ENCODE peak calls at places on chromosomes 13 and 19, in four cellular contexts. One of them, this sample, is unnamed.

GRCh38 chr19:2547721-2548120 is 71.8 kb downstream of the GADD45B start:
- DNase-seq in fibroblast of lung: no peak
- DNase-seq in spleen: peak; percentile 72
- DNase-seq in astrocyte: no peak
- DNase-seq in this sample: no peak

GRCh38 chr19:35438527-35438926 is 9.5 kb upstream of the FFAR2 start:
- DNase-seq in astrocyte: no peak
- DNase-seq in fibroblast of lung: no peak
- DNase-seq in spleen: no peak
- DNase-seq in this sample: no peak

GRCh38 chr13:20177049-20177831 is 15.5 kb downstream of the GJB2 start:
- DNase-seq in astrocyte: no peak
- DNase-seq in spleen: no peak
- DNase-seq in fibroblast of lung: no peak
- DNase-seq in this sample: no peak

GRCh38 chr13:106276876-106277275 is 258.6 kb downstream of the EFNB2 start:
- DNase-seq in spleen: no peak
- DNase-seq in fibroblast of lung: no peak
- DNase-seq in astrocyte: peak; percentile 87
- DNase-seq in this sample: no peak

GRCh38 chr19:13803038-13803437 is 7.8 kb downstream of the ZSWIM4 start:
- DNase-seq in fibroblast of lung: no peak
- DNase-seq in astrocyte: no peak
- DNase-seq in spleen: no peak
- DNase-seq in this sample: no peak

GRCh38 chr13:105446197-105446596 is 1089.3 kb downstream of the EFNB2 start:
- DNase-seq in spleen: no peak
- DNase-seq in fibroblast of lung: peak; percentile 52
- DNase-seq in astrocyte: no peak
- DNase-seq in this sample: no peak

GRCh38 chr13:28559636-28560259 is 64.8 kb upstream of the FLT1 start:
- DNase-seq in spleen: no peak
- DNase-seq in fibroblast of lung: no peak
- DNase-seq in astrocyte: no peak
- DNase-seq in this sample: no peak

GRCh38 chr13:39783051-39783450 is 127.6 kb downstream of the COG6 start:
- DNase-seq in fibroblast of lung: peak; percentile 14
- DNase-seq in spleen: no peak
- DNase-seq in astrocyte: no peak
- DNase-seq in this sample: no peak

GRCh38 chr19:48631254-48631653 is 5.9 kb downstream of the DBP start:
- DNase-seq in spleen: no peak
- DNase-seq in fibroblast of lung: no peak
- DNase-seq in astrocyte: no peak
- DNase-seq in this sample: no peak

GRCh38 chr19:7894612-7895309 is 6.5 kb downstream of the LRRC8E start:
- DNase-seq in fibroblast of lung: no peak
- DNase-seq in spleen: no peak
- DNase-seq in astrocyte: no peak
- DNase-seq in this sample: no peak

GRCh38 chr19:38800577-38801347 is 11.8 kb downstream of the LGALS7B start:
- DNase-seq in spleen: no peak
- DNase-seq in astrocyte: no peak
- DNase-seq in fibroblast of lung: no peak
- DNase-seq in this sample: no peak

GRCh38 chr13:74575729-74576125 is 441.5 kb upstream of the KLF12 start:
- DNase-seq in fibroblast of lung: peak; percentile 68
- DNase-seq in spleen: peak; percentile 87
- DNase-seq in astrocyte: peak; percentile 49
- DNase-seq in this sample: peak; percentile 49

GRCh38 chr19:18239303-18239702 is 13.1 kb upstream of the PDE4C start:
- DNase-seq in fibroblast of lung: no peak
- DNase-seq in spleen: no peak
- DNase-seq in astrocyte: no peak
- DNase-seq in this sample: no peak

GRCh38 chr19:6238643-6239281 is 41.0 kb downstream of the MLLT1 start:
- DNase-seq in fibroblast of lung: peak; percentile 64
- DNase-seq in astrocyte: peak; percentile 66
- DNase-seq in spleen: peak; percentile 66
- DNase-seq in this sample: no peak

GRCh38 chr19:15393963-15394362 is 14.4 kb upstream of the AKAP8 start:
- DNase-seq in spleen: no peak
- DNase-seq in fibroblast of lung: peak; percentile 39
- DNase-seq in astrocyte: no peak
- DNase-seq in this sample: no peak

GRCh38 chr19:17579523-17580244 is 24.2 kb downstream of the COLGALT1 start:
- DNase-seq in astrocyte: no peak
- DNase-seq in fibroblast of lung: peak; percentile 57
- DNase-seq in spleen: peak; percentile 85
- DNase-seq in this sample: no peak

GRCh38 chr19:46849610-46850009 is 1.0 kb downstream of the AP2S1 start:
- DNase-seq in fibroblast of lung: no peak
- DNase-seq in astrocyte: no peak
- DNase-seq in spleen: peak; percentile 70
- DNase-seq in this sample: no peak

GRCh38 chr19:31326329-31327028 is 22.8 kb downstream of the TSHZ3 start:
- DNase-seq in fibroblast of lung: peak; percentile 77
- DNase-seq in spleen: no peak
- DNase-seq in astrocyte: no peak
- DNase-seq in this sample: no peak

GRCh38 chr19:33812388-33813330 is 16.0 kb downstream of the KCTD15 start:
- DNase-seq in spleen: peak; percentile 67
- DNase-seq in fibroblast of lung: no peak
- DNase-seq in astrocyte: no peak
- DNase-seq in this sample: no peak

GRCh38 chr19:51501594-51502263 is at the start of gene SIGLEC12:
- DNase-seq in astrocyte: no peak
- DNase-seq in fibroblast of lung: no peak
- DNase-seq in spleen: peak; percentile 89
- DNase-seq in this sample: no peak

GRCh38 chr13:110358381-110358780 is 51.3 kb downstream of the COL4A2 start:
- DNase-seq in fibroblast of lung: no peak
- DNase-seq in astrocyte: no peak
- DNase-seq in spleen: no peak
- DNase-seq in this sample: no peak

GRCh38 chr13:25682221-25682620 is 310.4 kb downstream of the ATP8A2 start:
- DNase-seq in spleen: no peak
- DNase-seq in fibroblast of lung: no peak
- DNase-seq in astrocyte: no peak
- DNase-seq in this sample: no peak

GRCh38 chr13:27036236-27036981 is 135.2 kb downstream of the USP12 start:
- DNase-seq in astrocyte: no peak
- DNase-seq in fibroblast of lung: peak; percentile 47
- DNase-seq in spleen: no peak
- DNase-seq in this sample: no peak

GRCh38 chr13:51552027-51552426 is 32.2 kb upstream of the WDFY2 start:
- DNase-seq in fibroblast of lung: no peak
- DNase-seq in astrocyte: no peak
- DNase-seq in spleen: no peak
- DNase-seq in this sample: no peak

GRCh38 chr13:73090116-73090811 is 31.5 kb downstream of the KLF5 start:
- DNase-seq in spleen: no peak
- DNase-seq in astrocyte: peak; percentile 93
- DNase-seq in fibroblast of lung: peak; percentile 65
- DNase-seq in this sample: no peak

GRCh38 chr13:44296856-44297255 is 76.8 kb upstream of the SERP2 start:
- DNase-seq in spleen: no peak
- DNase-seq in fibroblast of lung: no peak
- DNase-seq in astrocyte: no peak
- DNase-seq in this sample: no peak

GRCh38 chr19:46442808-46443450 is 14.2 kb upstream of the PNMA8C start:
- DNase-seq in spleen: no peak
- DNase-seq in fibroblast of lung: peak; percentile 76
- DNase-seq in astrocyte: peak; percentile 68
- DNase-seq in this sample: no peak

GRCh38 chr19:4523306-4524110 is 5.2 kb upstream of the PLIN4 start:
- DNase-seq in spleen: peak; percentile 88
- DNase-seq in astrocyte: no peak
- DNase-seq in fibroblast of lung: peak; percentile 36
- DNase-seq in this sample: peak; percentile 23

GRCh38 chr19:16371540-16371986 is 46.9 kb downstream of the KLF2 start:
- DNase-seq in fibroblast of lung: no peak
- DNase-seq in spleen: peak; percentile 98
- DNase-seq in astrocyte: no peak
- DNase-seq in this sample: no peak

GRCh38 chr13:109749365-109749764 is 37.0 kb downstream of the IRS2 start:
- DNase-seq in astrocyte: no peak
- DNase-seq in fibroblast of lung: no peak
- DNase-seq in spleen: no peak
- DNase-seq in this sample: no peak

GRCh38 chr13:23922005-23922932 is 25.0 kb upstream of the C1QTNF9B start:
- DNase-seq in astrocyte: peak; percentile 43
- DNase-seq in fibroblast of lung: no peak
- DNase-seq in spleen: no peak
- DNase-seq in this sample: no peak

GRCh38 chr13:109985871-109986270 is 199.5 kb upstream of the IRS2 start:
- DNase-seq in spleen: no peak
- DNase-seq in astrocyte: no peak
- DNase-seq in fibroblast of lung: no peak
- DNase-seq in this sample: no peak

GRCh38 chr13:84358601-84359000 is 476.3 kb upstream of the SLITRK1 start:
- DNase-seq in fibroblast of lung: no peak
- DNase-seq in spleen: no peak
- DNase-seq in astrocyte: no peak
- DNase-seq in this sample: no peak

GRCh38 chr13:82165396-82166174 is 1716.7 kb downstream of the SLITRK1 start:
- DNase-seq in spleen: no peak
- DNase-seq in fibroblast of lung: no peak
- DNase-seq in astrocyte: no peak
- DNase-seq in this sample: no peak

GRCh38 chr19:11256189-11256588 is 6.1 kb downstream of the DOCK6 start:
- DNase-seq in spleen: no peak
- DNase-seq in fibroblast of lung: peak; percentile 57
- DNase-seq in astrocyte: no peak
- DNase-seq in this sample: no peak
- H3K27ac ChIP-seq in spleen: peak overlapping the region; percentile 6
- H3K27ac ChIP-seq in fibroblast of lung: no peak overlapping the region
- H3K27ac ChIP-seq in astrocyte: no peak overlapping the region
- H3K27ac ChIP-seq in this sample: no peak overlapping the region

GRCh38 chr13:91348906-91349435 is 1.5 kb downstream of the MIR17HG start:
- DNase-seq in spleen: peak; percentile 99
- DNase-seq in fibroblast of lung: peak; percentile 87
- DNase-seq in astrocyte: peak; percentile 53
- DNase-seq in this sample: peak; percentile 81
- H3K27ac ChIP-seq in spleen: peak overlapping the region; percentile 98
- H3K27ac ChIP-seq in fibroblast of lung: peak overlapping the region; percentile 9
- H3K27ac ChIP-seq in astrocyte: peak overlapping the region; percentile 74
- H3K27ac ChIP-seq in this sample: no peak overlapping the region

GRCh38 chr19:50203281-50204080 is at the start of gene MYH14:
- DNase-seq in fibroblast of lung: no peak
- DNase-seq in spleen: peak; percentile 47
- DNase-seq in astrocyte: no peak
- DNase-seq in this sample: peak; percentile 96
- H3K27ac ChIP-seq in fibroblast of lung: no peak within 1 kb of the TSS
- H3K27ac ChIP-seq in spleen: no peak within 1 kb of the TSS
- H3K27ac ChIP-seq in astrocyte: no peak within 1 kb of the TSS
- H3K27ac ChIP-seq in this sample: peak within 1 kb of the TSS; percentile 97

GRCh38 chr13:21673592-21674270 is 2.9 kb downstream of the FGF9 start:
- DNase-seq in spleen: peak; percentile 86
- DNase-seq in astrocyte: no peak
- DNase-seq in fibroblast of lung: peak; percentile 31
- DNase-seq in this sample: no peak

GRCh38 chr13:21670883-21671792 is at the start of gene FGF9:
- DNase-seq in astrocyte: peak; percentile 72
- DNase-seq in fibroblast of lung: peak; percentile 78
- DNase-seq in spleen: peak; percentile 95
- DNase-seq in this sample: peak; percentile 35

GRCh38 chr13:21672811-21673591 is 2.1 kb downstream of the FGF9 start:
- DNase-seq in spleen: no peak
- DNase-seq in fibroblast of lung: no peak
- DNase-seq in astrocyte: no peak
- DNase-seq in this sample: no peak

GRCh38 chr13:21670006-21670882 is 629 bp upstream of the FGF9 start:
- DNase-seq in fibroblast of lung: peak; percentile 61
- DNase-seq in spleen: peak; percentile 90
- DNase-seq in astrocyte: peak; percentile 46
- DNase-seq in this sample: no peak

DNA sequence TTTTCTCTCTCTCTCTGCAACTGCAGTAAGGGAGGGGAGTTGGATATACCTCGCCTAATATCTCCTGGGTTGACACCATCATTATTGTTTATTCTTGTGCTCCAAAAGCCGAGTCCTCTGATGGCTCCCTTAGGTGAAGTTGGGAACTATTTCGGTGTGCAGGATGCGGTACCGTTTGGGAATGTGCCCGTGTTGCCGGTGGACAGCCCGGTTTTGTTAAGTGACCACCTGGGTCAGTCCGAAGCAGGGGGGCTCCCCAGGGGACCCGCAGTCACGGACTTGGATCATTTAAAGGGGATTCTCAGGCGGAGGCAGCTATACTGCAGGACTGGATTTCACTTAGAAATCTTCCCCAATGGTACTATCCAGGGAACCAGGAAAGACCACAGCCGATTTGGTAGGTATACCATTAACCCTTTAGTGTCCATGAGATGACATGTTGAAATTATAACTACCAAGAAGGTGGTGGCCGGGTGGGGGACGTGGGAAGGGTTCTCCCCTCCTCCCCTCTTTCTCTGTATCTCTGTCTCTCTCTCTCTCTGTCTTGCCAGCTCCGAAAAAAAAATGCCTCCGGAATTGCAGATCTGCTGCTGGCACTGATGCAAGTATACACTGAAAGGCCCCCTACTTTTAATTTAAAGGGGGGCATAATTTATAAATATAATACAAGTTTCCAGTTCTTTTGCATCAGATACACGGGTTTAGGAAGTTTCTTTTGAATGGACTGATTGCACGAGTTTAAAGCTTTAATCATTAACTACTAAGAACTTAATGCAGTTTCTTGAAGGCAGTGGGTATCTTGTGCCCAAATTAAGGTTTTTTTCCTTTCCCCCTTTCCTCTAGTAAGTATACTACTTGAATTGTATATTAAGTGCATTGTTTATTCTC is 1.2 kb downstream of the FGF9 start:
- DNase-seq in fibroblast of lung: no peak
- DNase-seq in astrocyte: no peak
- DNase-seq in spleen: no peak
- DNase-seq in this sample: no peak
- H3K27ac ChIP-seq in fibroblast of lung: no peak overlapping the region
- H3K27ac ChIP-seq in astrocyte: no peak overlapping the region
- H3K27ac ChIP-seq in spleen: no peak overlapping the region
- H3K27ac ChIP-seq in this sample: no peak overlapping the region

This sample was measured in substantia nigra.